ENCODE peak calls at places on chromosomes 3 and 15, in five cellular contexts. F, A, R, Y and H are unnamed samples.

GRCh38 chr3:12875857-12876451 is 34.6 kb upstream of the RPL32 start:
- DNase-seq in F (peak; percentile 35), R (peak; percentile 68), A (no peak), Y (peak; percentile 54), H (no peak)

GRCh38 chr3:58639842-58640241 is 26.7 kb downstream of the FAM3D start:
- DNase-seq in F (no peak), Y (no peak), R (no peak), A (no peak), H (no peak)

GRCh38 chr3:46029953-46030543 is 2.8 kb upstream of the XCR1 start:
- DNase-seq in F (no peak), R (no peak), Y (no peak), A (no peak), H (no peak)

GRCh38 chr3:8571256-8571655 is 69.6 kb downstream of the LMCD1 start:
- DNase-seq in F (no peak), R (no peak), Y (no peak), A (no peak), H (no peak)

GRCh38 chr3:71753716-71754609 is at the start of gene GPR27:
- DNase-seq in A (no peak), Y (peak; percentile 64), F (no peak), R (no peak), H (no peak)

GRCh38 chr3:189071452-189071851 is 100.3 kb upstream of the TPRG1 start:
- DNase-seq in Y (no peak), R (no peak), F (no peak), A (no peak), H (peak; percentile 62)

GRCh38 chr3:146160964-146161724 is at the start of gene PLOD2:
- DNase-seq in Y (peak; percentile 95), F (peak; percentile 85), A (no peak), R (peak; percentile 90), H (peak; percentile 35)

GRCh38 chr3:44648564-44649229 is at the start of gene ZNF35:
- DNase-seq in A (no peak), Y (peak; percentile 92), F (peak; percentile 86), R (peak; percentile 85), H (peak; percentile 90)

GRCh38 chr3:72520690-72521308 is 327.4 kb downstream of the SHQ1 start:
- DNase-seq in A (no peak), R (no peak), F (peak; percentile 25), Y (no peak), H (peak; percentile 17)

GRCh38 chr3:191809326-191809949 is 348.5 kb downstream of the PYDC2 start:
- DNase-seq in A (no peak), Y (no peak), F (no peak), R (no peak), H (no peak)

GRCh38 chr15:70729164-70729563 is 34.2 kb downstream of the UACA start:
- DNase-seq in Y (no peak), F (no peak), A (no peak), R (no peak), H (no peak)